ENCODE peak calls at places on chromosomes 6 and 20, in nine cellular contexts. One of them, this sample, is unnamed.

GRCh38 chr20:47725248-47725973 is 59.9 kb downstream of the SULF2 start:
- DNase-seq in tibial artery: peak; percentile 74
- DNase-seq in cardiac muscle cell: peak; percentile 86
- DNase-seq in transverse colon: peak; percentile 79
- DNase-seq in CD8-positive, alpha-beta T cell: peak; percentile 69
- DNase-seq in heart right ventricle: peak; percentile 76
- DNase-seq in left lung: peak; percentile 82
- DNase-seq in adrenal gland: peak; percentile 74
- DNase-seq in H9: peak; percentile 86
- DNase-seq in this sample: peak; percentile 70

GRCh38 chr6:93580441-93580840 is 161.1 kb upstream of the EPHA7 start:
- DNase-seq in transverse colon: no peak
- DNase-seq in cardiac muscle cell: no peak
- DNase-seq in tibial artery: no peak
- DNase-seq in adrenal gland: no peak
- DNase-seq in CD8-positive, alpha-beta T cell: no peak
- DNase-seq in H9: no peak
- DNase-seq in left lung: no peak
- DNase-seq in heart right ventricle: no peak
- DNase-seq in this sample: no peak

GRCh38 chr6:50807035-50807434 is 11.6 kb upstream of the TFAP2B start:
- DNase-seq in tibial artery: no peak
- DNase-seq in cardiac muscle cell: no peak
- DNase-seq in heart right ventricle: no peak
- DNase-seq in H9: no peak
- DNase-seq in left lung: no peak
- DNase-seq in CD8-positive, alpha-beta T cell: no peak
- DNase-seq in adrenal gland: no peak
- DNase-seq in transverse colon: no peak
- DNase-seq in this sample: no peak

GRCh38 chr20:25494506-25495188 is 87.2 kb downstream of the GINS1 start:
- DNase-seq in CD8-positive, alpha-beta T cell: no peak
- DNase-seq in H9: no peak
- DNase-seq in transverse colon: no peak
- DNase-seq in tibial artery: no peak
- DNase-seq in heart right ventricle: no peak
- DNase-seq in cardiac muscle cell: no peak
- DNase-seq in adrenal gland: no peak
- DNase-seq in left lung: peak; percentile 47
- DNase-seq in this sample: no peak

GRCh38 chr6:161682982-161683381 is 409.1 kb upstream of the AGPAT4 start:
- DNase-seq in transverse colon: no peak
- DNase-seq in tibial artery: no peak
- DNase-seq in heart right ventricle: no peak
- DNase-seq in cardiac muscle cell: no peak
- DNase-seq in adrenal gland: no peak
- DNase-seq in CD8-positive, alpha-beta T cell: no peak
- DNase-seq in left lung: no peak
- DNase-seq in H9: no peak
- DNase-seq in this sample: no peak

GRCh38 chr6:136527831-136528230 is 22.4 kb downstream of the MAP7 start:
- DNase-seq in heart right ventricle: no peak
- DNase-seq in CD8-positive, alpha-beta T cell: no peak
- DNase-seq in adrenal gland: no peak
- DNase-seq in cardiac muscle cell: no peak
- DNase-seq in tibial artery: no peak
- DNase-seq in left lung: no peak
- DNase-seq in H9: no peak
- DNase-seq in transverse colon: no peak
- DNase-seq in this sample: no peak

GRCh38 chr6:47414517-47415167 is 62.9 kb upstream of the CD2AP start:
- DNase-seq in transverse colon: no peak
- DNase-seq in CD8-positive, alpha-beta T cell: peak; percentile 1
- DNase-seq in adrenal gland: peak; percentile 18
- DNase-seq in cardiac muscle cell: no peak
- DNase-seq in left lung: no peak
- DNase-seq in heart right ventricle: peak; percentile 15
- DNase-seq in tibial artery: no peak
- DNase-seq in H9: no peak
- DNase-seq in this sample: no peak

GRCh38 chr6:155171747-155172191 is 92.0 kb upstream of the CLDN20 start:
- DNase-seq in tibial artery: no peak
- DNase-seq in left lung: no peak
- DNase-seq in heart right ventricle: no peak
- DNase-seq in H9: no peak
- DNase-seq in transverse colon: no peak
- DNase-seq in cardiac muscle cell: no peak
- DNase-seq in CD8-positive, alpha-beta T cell: no peak
- DNase-seq in adrenal gland: no peak
- DNase-seq in this sample: no peak

GRCh38 chr6:43269273-43270007 is 26.2 kb downstream of the TTBK1 start:
- DNase-seq in tibial artery: no peak
- DNase-seq in left lung: no peak
- DNase-seq in cardiac muscle cell: no peak
- DNase-seq in H9: peak; percentile 38
- DNase-seq in heart right ventricle: peak; percentile 25
- DNase-seq in adrenal gland: peak; percentile 42
- DNase-seq in CD8-positive, alpha-beta T cell: peak; percentile 22
- DNase-seq in transverse colon: peak; percentile 79
- DNase-seq in this sample: peak; percentile 32

GRCh38 chr20:23092409-23092756 is 6.3 kb upstream of the CD93 start:
- DNase-seq in heart right ventricle: no peak
- DNase-seq in H9: no peak
- DNase-seq in CD8-positive, alpha-beta T cell: no peak
- DNase-seq in left lung: no peak
- DNase-seq in adrenal gland: no peak
- DNase-seq in cardiac muscle cell: peak; percentile 37
- DNase-seq in transverse colon: no peak
- DNase-seq in tibial artery: no peak
- DNase-seq in this sample: no peak

DNA sequence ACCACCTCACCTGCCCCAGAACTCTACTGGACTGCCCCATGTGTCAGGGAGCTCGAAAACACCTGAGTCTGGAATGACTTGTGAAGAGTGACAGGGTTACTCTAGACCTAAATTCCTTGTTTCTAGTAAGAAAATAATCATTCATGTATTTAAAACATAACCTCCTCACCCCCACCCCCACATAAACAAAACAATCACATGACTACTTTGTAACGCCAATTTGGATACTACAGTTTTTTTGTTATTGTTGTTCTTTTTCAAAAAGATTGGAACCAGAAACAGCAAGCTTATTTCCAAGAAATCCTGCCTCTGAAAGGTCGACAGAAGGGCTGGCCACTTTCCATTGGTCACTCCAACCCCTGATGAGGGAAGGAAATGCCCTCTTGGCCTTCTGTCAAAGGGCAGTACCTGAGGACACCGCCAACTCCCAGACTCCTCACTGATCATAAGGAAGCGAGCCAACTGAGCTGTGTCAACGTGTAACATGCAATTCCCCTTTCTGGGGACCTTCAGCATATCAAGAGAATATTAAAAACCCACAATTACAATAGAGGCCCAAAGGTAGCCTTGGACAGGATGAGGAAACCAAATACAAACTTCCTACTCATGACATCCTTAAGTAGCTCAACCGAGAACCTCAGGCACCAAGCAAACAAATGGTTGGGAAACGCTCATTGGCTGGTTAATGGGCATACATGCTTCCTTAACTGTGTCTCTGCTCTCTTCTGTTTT is 2.6 kb downstream of the MCUR1 start:
- DNase-seq in transverse colon: peak; percentile 48
- DNase-seq in CD8-positive, alpha-beta T cell: no peak
- DNase-seq in adrenal gland: peak; percentile 20
- DNase-seq in cardiac muscle cell: no peak
- DNase-seq in H9: no peak
- DNase-seq in heart right ventricle: no peak
- DNase-seq in tibial artery: no peak
- DNase-seq in left lung: no peak
- DNase-seq in this sample: no peak
- H3K27ac ChIP-seq in transverse colon: peak overlapping the region; percentile 99
- H3K27ac ChIP-seq in CD8-positive, alpha-beta T cell: no peak overlapping the region
- H3K27ac ChIP-seq in adrenal gland: no peak overlapping the region
- H3K27ac ChIP-seq in cardiac muscle cell: no peak overlapping the region
- H3K27ac ChIP-seq in H9: no peak overlapping the region
- H3K27ac ChIP-seq in heart right ventricle: peak overlapping the region; percentile 51
- H3K27ac ChIP-seq in tibial artery: no peak overlapping the region
- H3K27ac ChIP-seq in left lung: peak overlapping the region; percentile 13
- H3K27ac ChIP-seq in this sample: no peak overlapping the region

GRCh38 chr6:87237804-87238203 is 82.4 kb downstream of the ZNF292 start:
- DNase-seq in adrenal gland: no peak
- DNase-seq in left lung: no peak
- DNase-seq in transverse colon: no peak
- DNase-seq in tibial artery: no peak
- DNase-seq in CD8-positive, alpha-beta T cell: no peak
- DNase-seq in heart right ventricle: no peak
- DNase-seq in H9: no peak
- DNase-seq in cardiac muscle cell: no peak
- DNase-seq in this sample: no peak
- TF ChIP-seq CTCF in adrenal gland: peak; percentile 64
- TF ChIP-seq CTCF in left lung: peak; percentile 57
- TF ChIP-seq CTCF in transverse colon: peak; percentile 67
- TF ChIP-seq CTCF in tibial artery: peak; percentile 51
- TF ChIP-seq CTCF in CD8-positive, alpha-beta T cell: peak; percentile 75
- TF ChIP-seq CTCF in heart right ventricle: peak; percentile 75
- TF ChIP-seq CTCF in H9: peak; percentile 61
- TF ChIP-seq CTCF in cardiac muscle cell: peak; percentile 57
- TF ChIP-seq CTCF in this sample: peak; percentile 75

GRCh38 chr20:61757-62156 is 25.7 kb upstream of the DEFB125 start:
- DNase-seq in H9: no peak
- DNase-seq in adrenal gland: no peak
- DNase-seq in tibial artery: no peak
- DNase-seq in cardiac muscle cell: no peak
- DNase-seq in CD8-positive, alpha-beta T cell: no peak
- DNase-seq in heart right ventricle: no peak
- DNase-seq in transverse colon: no peak
- DNase-seq in left lung: no peak
- DNase-seq in this sample: no peak

GRCh38 chr20:62487-62886 is 25.0 kb upstream of the DEFB125 start:
- DNase-seq in adrenal gland: no peak
- DNase-seq in transverse colon: no peak
- DNase-seq in CD8-positive, alpha-beta T cell: no peak
- DNase-seq in left lung: no peak
- DNase-seq in H9: no peak
- DNase-seq in heart right ventricle: no peak
- DNase-seq in cardiac muscle cell: no peak
- DNase-seq in tibial artery: no peak
- DNase-seq in this sample: no peak

GRCh38 chr20:61230-61629 is 26.2 kb upstream of the DEFB125 start:
- DNase-seq in left lung: no peak
- DNase-seq in H9: no peak
- DNase-seq in tibial artery: no peak
- DNase-seq in adrenal gland: no peak
- DNase-seq in cardiac muscle cell: no peak
- DNase-seq in heart right ventricle: no peak
- DNase-seq in CD8-positive, alpha-beta T cell: no peak
- DNase-seq in transverse colon: no peak
- DNase-seq in this sample: no peak

GRCh38 chr20:64766-65322 is 22.6 kb upstream of the DEFB125 start:
- DNase-seq in adrenal gland: no peak
- DNase-seq in heart right ventricle: no peak
- DNase-seq in CD8-positive, alpha-beta T cell: no peak
- DNase-seq in H9: no peak
- DNase-seq in left lung: no peak
- DNase-seq in tibial artery: no peak
- DNase-seq in cardiac muscle cell: no peak
- DNase-seq in transverse colon: no peak
- DNase-seq in this sample: no peak

DNA sequence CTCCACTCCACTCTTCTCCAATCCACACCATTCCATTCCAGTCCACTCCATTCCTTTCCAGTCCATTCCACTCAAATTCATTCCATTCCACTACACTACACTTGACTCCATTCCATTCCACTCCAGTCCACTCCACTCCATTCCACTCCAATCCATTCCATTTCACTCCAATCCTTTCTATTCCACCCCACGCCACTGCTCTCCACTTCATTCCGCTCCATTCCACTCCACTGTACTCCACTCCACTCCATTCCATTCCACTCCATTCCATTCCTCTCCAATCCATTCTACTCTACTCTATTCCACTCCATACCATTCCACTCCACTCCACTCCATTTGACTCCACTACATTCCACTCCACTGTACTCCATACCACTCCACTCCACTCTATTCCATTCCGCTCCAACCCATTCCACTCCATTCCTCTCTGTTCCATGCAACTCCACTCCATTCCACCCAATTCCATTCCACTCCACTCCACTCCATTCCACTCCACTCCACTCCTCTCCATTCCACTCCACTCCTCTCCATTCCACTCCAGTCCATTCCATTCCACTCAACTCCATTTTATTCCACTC is 23.4 kb upstream of the DEFB125 start:
- DNase-seq in heart right ventricle: no peak
- DNase-seq in cardiac muscle cell: no peak
- DNase-seq in H9: no peak
- DNase-seq in CD8-positive, alpha-beta T cell: no peak
- DNase-seq in transverse colon: no peak
- DNase-seq in adrenal gland: no peak
- DNase-seq in tibial artery: no peak
- DNase-seq in left lung: no peak
- DNase-seq in this sample: no peak
- H3K9me3 ChIP-seq in heart right ventricle: no peaks in the 10 kb centered on the region
- H3K9me3 ChIP-seq in cardiac muscle cell: no peaks in the 10 kb centered on the region
- H3K9me3 ChIP-seq in H9: peaks cover 82% of the 10 kb centered on the region
- H3K9me3 ChIP-seq in CD8-positive, alpha-beta T cell: no peaks in the 10 kb centered on the region
- H3K9me3 ChIP-seq in transverse colon: no peaks in the 10 kb centered on the region
- H3K9me3 ChIP-seq in adrenal gland: no peaks in the 10 kb centered on the region
- H3K9me3 ChIP-seq in tibial artery: no peaks in the 10 kb centered on the region
- H3K9me3 ChIP-seq in left lung: no peaks in the 10 kb centered on the region
- H3K9me3 ChIP-seq in this sample: peaks cover 12% of the 10 kb centered on the region

GRCh38 chr6:26597821-26598220 is 1.1 kb downstream of the ABT1 start:
- DNase-seq in transverse colon: no peak
- DNase-seq in left lung: no peak
- DNase-seq in H9: no peak
- DNase-seq in heart right ventricle: no peak
- DNase-seq in tibial artery: no peak
- DNase-seq in adrenal gland: no peak
- DNase-seq in CD8-positive, alpha-beta T cell: no peak
- DNase-seq in cardiac muscle cell: no peak
- DNase-seq in this sample: no peak

GRCh38 chr6:26595669-26596269 is 984 bp upstream of the ABT1 start:
- DNase-seq in left lung: peak; percentile 97
- DNase-seq in tibial artery: peak; percentile 92
- DNase-seq in CD8-positive, alpha-beta T cell: peak; percentile 77
- DNase-seq in cardiac muscle cell: peak; percentile 96
- DNase-seq in heart right ventricle: peak; percentile 90
- DNase-seq in transverse colon: peak; percentile 95
- DNase-seq in H9: peak; percentile 94
- DNase-seq in adrenal gland: peak; percentile 90
- DNase-seq in this sample: peak; percentile 79

GRCh38 chr6:26596579-26597388 is at the start of gene ABT1:
- DNase-seq in left lung: peak; percentile 97
- DNase-seq in adrenal gland: peak; percentile 97
- DNase-seq in heart right ventricle: peak; percentile 99
- DNase-seq in H9: peak; percentile 98
- DNase-seq in cardiac muscle cell: peak; percentile 98
- DNase-seq in transverse colon: peak; percentile 98
- DNase-seq in CD8-positive, alpha-beta T cell: peak; percentile 96
- DNase-seq in tibial artery: peak; percentile 98
- DNase-seq in this sample: peak; percentile 95

GRCh38 chr6:26598267-26598666 is 1.5 kb downstream of the ABT1 start:
- DNase-seq in heart right ventricle: no peak
- DNase-seq in CD8-positive, alpha-beta T cell: no peak
- DNase-seq in left lung: peak; percentile 68
- DNase-seq in adrenal gland: no peak
- DNase-seq in H9: no peak
- DNase-seq in tibial artery: no peak
- DNase-seq in transverse colon: no peak
- DNase-seq in cardiac muscle cell: no peak
- DNase-seq in this sample: no peak

GRCh38 chr6:26597389-26597766 is 625 bp downstream of the ABT1 start:
- DNase-seq in heart right ventricle: no peak
- DNase-seq in left lung: no peak
- DNase-seq in H9: no peak
- DNase-seq in tibial artery: no peak
- DNase-seq in transverse colon: no peak
- DNase-seq in CD8-positive, alpha-beta T cell: no peak
- DNase-seq in cardiac muscle cell: no peak
- DNase-seq in adrenal gland: no peak
- DNase-seq in this sample: no peak
- H3K27ac ChIP-seq in heart right ventricle: peak overlapping the region; percentile 85
- H3K27ac ChIP-seq in left lung: peak overlapping the region; percentile 79
- H3K27ac ChIP-seq in H9: no peak overlapping the region
- H3K27ac ChIP-seq in tibial artery: peak overlapping the region; percentile 91
- H3K27ac ChIP-seq in transverse colon: peak overlapping the region; percentile 90
- H3K27ac ChIP-seq in CD8-positive, alpha-beta T cell: peak overlapping the region; percentile 90
- H3K27ac ChIP-seq in cardiac muscle cell: peak overlapping the region; percentile 82
- H3K27ac ChIP-seq in adrenal gland: no peak overlapping the region
- H3K27ac ChIP-seq in this sample: peak overlapping the region; percentile 86

This sample was measured in CD4-positive, alpha-beta T cell.